ENCODE peak calls at places on chromosomes 12 and 14, in seven cellular contexts. One of them, this sample, is unnamed.

GRCh38 chr14:41785696-41786095 is 179.0 kb downstream of the LRFN5 start:
- DNase-seq in fibroblast of pulmonary artery: no peak
- DNase-seq in central memory CD4-positive, alpha-beta T cell: no peak
- DNase-seq in Ammon's horn: no peak
- DNase-seq in NCI-H69: peak
- DNase-seq in NCI-H2029: no peak
- DNase-seq in activated CD8-positive, alpha-beta memory T cell treated with anti-CD3 and anti-CD28 coated beads for 24 hours: no peak
- DNase-seq in this sample: no peak

GRCh38 chr12:12889701-12890100 is 1.7 kb upstream of the GPRC5A start:
- DNase-seq in fibroblast of pulmonary artery: no peak
- DNase-seq in central memory CD4-positive, alpha-beta T cell: no peak
- DNase-seq in Ammon's horn: no peak
- DNase-seq in NCI-H69: no peak
- DNase-seq in NCI-H2029: no peak
- DNase-seq in activated CD8-positive, alpha-beta memory T cell treated with anti-CD3 and anti-CD28 coated beads for 24 hours: no peak
- DNase-seq in this sample: no peak

GRCh38 chr14:89563503-89563902 is 146.5 kb upstream of the FOXN3 start:
- DNase-seq in fibroblast of pulmonary artery: no peak
- DNase-seq in central memory CD4-positive, alpha-beta T cell: no peak
- DNase-seq in Ammon's horn: no peak
- DNase-seq in NCI-H69: peak
- DNase-seq in NCI-H2029: no peak
- DNase-seq in activated CD8-positive, alpha-beta memory T cell treated with anti-CD3 and anti-CD28 coated beads for 24 hours: no peak
- DNase-seq in this sample: no peak

GRCh38 chr12:52074006-52074405 is 4.2 kb downstream of the ATG101 start:
- DNase-seq in fibroblast of pulmonary artery: peak
- DNase-seq in central memory CD4-positive, alpha-beta T cell: no peak
- DNase-seq in Ammon's horn: no peak
- DNase-seq in NCI-H69: peak
- DNase-seq in NCI-H2029: peak
- DNase-seq in activated CD8-positive, alpha-beta memory T cell treated with anti-CD3 and anti-CD28 coated beads for 24 hours: no peak
- DNase-seq in this sample: no peak

GRCh38 chr14:31263485-31264133 is 56.0 kb upstream of the HECTD1 start:
- DNase-seq in fibroblast of pulmonary artery: peak
- DNase-seq in central memory CD4-positive, alpha-beta T cell: no peak
- DNase-seq in Ammon's horn: peak
- DNase-seq in NCI-H69: no peak
- DNase-seq in NCI-H2029: no peak
- DNase-seq in activated CD8-positive, alpha-beta memory T cell treated with anti-CD3 and anti-CD28 coated beads for 24 hours: no peak
- DNase-seq in this sample: peak

GRCh38 chr12:69639400-69640016 is 28.8 kb upstream of the LRRC10 start:
- DNase-seq in fibroblast of pulmonary artery: peak
- DNase-seq in central memory CD4-positive, alpha-beta T cell: peak
- DNase-seq in Ammon's horn: peak
- DNase-seq in NCI-H69: peak
- DNase-seq in NCI-H2029: peak
- DNase-seq in activated CD8-positive, alpha-beta memory T cell treated with anti-CD3 and anti-CD28 coated beads for 24 hours: peak
- DNase-seq in this sample: peak

GRCh38 chr12:113185180-113186032 is at the start of the genes DDX54 and RITA1:
- DNase-seq in fibroblast of pulmonary artery: peak
- DNase-seq in central memory CD4-positive, alpha-beta T cell: peak
- DNase-seq in Ammon's horn: peak
- DNase-seq in NCI-H69: peak
- DNase-seq in NCI-H2029: peak
- DNase-seq in activated CD8-positive, alpha-beta memory T cell treated with anti-CD3 and anti-CD28 coated beads for 24 hours: peak
- DNase-seq in this sample: peak

GRCh38 chr12:19183121-19183838 is 53.7 kb downstream of the PLEKHA5 start:
- DNase-seq in fibroblast of pulmonary artery: peak
- DNase-seq in central memory CD4-positive, alpha-beta T cell: no peak
- DNase-seq in Ammon's horn: no peak
- DNase-seq in NCI-H69: peak
- DNase-seq in NCI-H2029: no peak
- DNase-seq in activated CD8-positive, alpha-beta memory T cell treated with anti-CD3 and anti-CD28 coated beads for 24 hours: no peak
- DNase-seq in this sample: no peak

GRCh38 chr12:29238822-29239291 is 89.8 kb downstream of the FAR2 start:
- DNase-seq in fibroblast of pulmonary artery: peak
- DNase-seq in central memory CD4-positive, alpha-beta T cell: no peak
- DNase-seq in Ammon's horn: no peak
- DNase-seq in NCI-H69: no peak
- DNase-seq in NCI-H2029: no peak
- DNase-seq in activated CD8-positive, alpha-beta memory T cell treated with anti-CD3 and anti-CD28 coated beads for 24 hours: no peak
- DNase-seq in this sample: no peak

GRCh38 chr14:21825147-21825743 is 151.6 kb upstream of the OR4E1 start:
- DNase-seq in fibroblast of pulmonary artery: peak
- DNase-seq in central memory CD4-positive, alpha-beta T cell: peak
- DNase-seq in Ammon's horn: no peak
- DNase-seq in NCI-H69: peak
- DNase-seq in NCI-H2029: no peak
- DNase-seq in activated CD8-positive, alpha-beta memory T cell treated with anti-CD3 and anti-CD28 coated beads for 24 hours: no peak
- DNase-seq in this sample: no peak

GRCh38 chr12:46891306-46891705 is 65.5 kb upstream of the SLC38A4 start:
- DNase-seq in fibroblast of pulmonary artery: peak
- DNase-seq in central memory CD4-positive, alpha-beta T cell: no peak
- DNase-seq in Ammon's horn: peak
- DNase-seq in NCI-H69: no peak
- DNase-seq in NCI-H2029: no peak
- DNase-seq in activated CD8-positive, alpha-beta memory T cell treated with anti-CD3 and anti-CD28 coated beads for 24 hours: no peak
- DNase-seq in this sample: no peak

GRCh38 chr12:6032726-6033125 is 87.7 kb upstream of the ANO2 start:
- DNase-seq in fibroblast of pulmonary artery: no peak
- DNase-seq in central memory CD4-positive, alpha-beta T cell: no peak
- DNase-seq in Ammon's horn: no peak
- DNase-seq in NCI-H69: no peak
- DNase-seq in NCI-H2029: no peak
- DNase-seq in activated CD8-positive, alpha-beta memory T cell treated with anti-CD3 and anti-CD28 coated beads for 24 hours: no peak
- DNase-seq in this sample: no peak

GRCh38 chr12:95204141-95204866 is 13.0 kb downstream of the FGD6 start:
- DNase-seq in fibroblast of pulmonary artery: peak
- DNase-seq in central memory CD4-positive, alpha-beta T cell: no peak
- DNase-seq in Ammon's horn: no peak
- DNase-seq in NCI-H69: peak
- DNase-seq in NCI-H2029: no peak
- DNase-seq in activated CD8-positive, alpha-beta memory T cell treated with anti-CD3 and anti-CD28 coated beads for 24 hours: no peak
- DNase-seq in this sample: no peak

GRCh38 chr14:73239463-73240241 is 2.3 kb downstream of the PAPLN start:
- DNase-seq in fibroblast of pulmonary artery: peak
- DNase-seq in central memory CD4-positive, alpha-beta T cell: no peak
- DNase-seq in Ammon's horn: peak
- DNase-seq in NCI-H69: peak
- DNase-seq in NCI-H2029: no peak
- DNase-seq in activated CD8-positive, alpha-beta memory T cell treated with anti-CD3 and anti-CD28 coated beads for 24 hours: no peak
- DNase-seq in this sample: no peak

GRCh38 chr12:40158592-40159111 is 52.8 kb upstream of the SLC2A13 start:
- DNase-seq in fibroblast of pulmonary artery: no peak
- DNase-seq in central memory CD4-positive, alpha-beta T cell: no peak
- DNase-seq in Ammon's horn: peak
- DNase-seq in NCI-H69: peak
- DNase-seq in NCI-H2029: no peak
- DNase-seq in activated CD8-positive, alpha-beta memory T cell treated with anti-CD3 and anti-CD28 coated beads for 24 hours: no peak
- DNase-seq in this sample: no peak

GRCh38 chr14:95993768-95994592 is 45.2 kb upstream of the C14orf132 start:
- DNase-seq in fibroblast of pulmonary artery: peak
- DNase-seq in central memory CD4-positive, alpha-beta T cell: peak
- DNase-seq in Ammon's horn: peak
- DNase-seq in NCI-H69: peak
- DNase-seq in NCI-H2029: peak
- DNase-seq in activated CD8-positive, alpha-beta memory T cell treated with anti-CD3 and anti-CD28 coated beads for 24 hours: no peak
- DNase-seq in this sample: peak

GRCh38 chr12:111819191-111820158 is 22.6 kb upstream of the MAPKAPK5 start:
- DNase-seq in fibroblast of pulmonary artery: no peak
- DNase-seq in central memory CD4-positive, alpha-beta T cell: no peak
- DNase-seq in Ammon's horn: no peak
- DNase-seq in NCI-H69: peak
- DNase-seq in NCI-H2029: no peak
- DNase-seq in activated CD8-positive, alpha-beta memory T cell treated with anti-CD3 and anti-CD28 coated beads for 24 hours: no peak
- DNase-seq in this sample: no peak

GRCh38 chr12:3225154-3225795 is 148.1 kb downstream of the TSPAN9 start:
- DNase-seq in fibroblast of pulmonary artery: peak
- DNase-seq in central memory CD4-positive, alpha-beta T cell: no peak
- DNase-seq in Ammon's horn: no peak
- DNase-seq in NCI-H69: no peak
- DNase-seq in NCI-H2029: no peak
- DNase-seq in activated CD8-positive, alpha-beta memory T cell treated with anti-CD3 and anti-CD28 coated beads for 24 hours: no peak
- DNase-seq in this sample: no peak

GRCh38 chr12:53424626-53425514 is 1.2 kb downstream of the AMHR2 start:
- DNase-seq in fibroblast of pulmonary artery: peak
- DNase-seq in central memory CD4-positive, alpha-beta T cell: no peak
- DNase-seq in Ammon's horn: no peak
- DNase-seq in NCI-H69: no peak
- DNase-seq in NCI-H2029: no peak
- DNase-seq in activated CD8-positive, alpha-beta memory T cell treated with anti-CD3 and anti-CD28 coated beads for 24 hours: no peak
- DNase-seq in this sample: no peak

GRCh38 chr12:89469361-89469760 is 55.2 kb downstream of the GALNT4 start:
- DNase-seq in fibroblast of pulmonary artery: peak
- DNase-seq in central memory CD4-positive, alpha-beta T cell: no peak
- DNase-seq in Ammon's horn: no peak
- DNase-seq in NCI-H69: no peak
- DNase-seq in NCI-H2029: no peak
- DNase-seq in activated CD8-positive, alpha-beta memory T cell treated with anti-CD3 and anti-CD28 coated beads for 24 hours: peak
- DNase-seq in this sample: no peak

GRCh38 chr12:69935651-69936100 is 110.6 kb downstream of the MYRFL start:
- DNase-seq in fibroblast of pulmonary artery: no peak
- DNase-seq in central memory CD4-positive, alpha-beta T cell: no peak
- DNase-seq in Ammon's horn: peak
- DNase-seq in NCI-H69: peak
- DNase-seq in NCI-H2029: no peak
- DNase-seq in activated CD8-positive, alpha-beta memory T cell treated with anti-CD3 and anti-CD28 coated beads for 24 hours: no peak
- DNase-seq in this sample: no peak